ENCODE peak calls at places on chromosome 9, in five cellular contexts. E, N, I, B and C are unnamed samples.

GRCh38 chr9:655875-656274 is 185.6 kb upstream of the DMRT1 start:
- DNase-seq in N (no peak), E (no peak), B (no peak), I (no peak), C (no peak)

GRCh38 chr9:78280982-78281668 is 15.8 kb upstream of the PSAT1 start:
- DNase-seq in N (peak; percentile 75), I (no peak), E (no peak), B (peak; percentile 17), C (no peak)

GRCh38 chr9:36987891-36988290 is 46.2 kb downstream of the PAX5 start:
- DNase-seq in I (no peak), B (no peak), N (peak; percentile 21), E (no peak), C (no peak)

GRCh38 chr9:124290053-124290581 is 32.4 kb downstream of the NEK6 start:
- DNase-seq in B (no peak), N (no peak), I (no peak), E (no peak), C (no peak)

GRCh38 chr9:133071484-133072150 is 9.8 kb downstream of the CEL start:
- DNase-seq in I (no peak), B (peak; percentile 12), E (no peak), N (no peak), C (no peak)

GRCh38 chr9:130138791-130139190 is 33.4 kb upstream of the NCS1 start:
- DNase-seq in B (no peak), N (peak; percentile 97), E (no peak), I (no peak), C (peak; percentile 43)

GRCh38 chr9:107226431-107226830 is 56.6 kb upstream of the RAD23B start:
- DNase-seq in N (no peak), E (no peak), I (no peak), B (no peak), C (peak; percentile 26)

GRCh38 chr9:138022756-138023393 is 145.3 kb downstream of the CACNA1B start:
- DNase-seq in E (no peak), B (no peak), N (no peak), I (no peak), C (no peak)

GRCh38 chr9:130471411-130472183 is 26.8 kb downstream of the ASS1 start:
- DNase-seq in E (no peak), B (no peak), I (no peak), N (no peak), C (no peak)

GRCh38 chr9:34741628-34742027 is 31.7 kb upstream of the CCL21 start:
- DNase-seq in B (no peak), I (no peak), N (no peak), E (no peak), C (no peak)

GRCh38 chr9:33065157-33066076 is 11.1 kb downstream of the SMU1 start:
- DNase-seq in I (peak; percentile 60), N (no peak), B (no peak), E (no peak), C (no peak)

GRCh38 chr9:34611251-34611810 is 566 bp downstream of the RPP25L start:
- DNase-seq in I (no peak), B (no peak), E (no peak), N (no peak), C (no peak)

GRCh38 chr9:73741316-73741715 is 589.7 kb downstream of the ANXA1 start:
- DNase-seq in E (no peak), B (peak; percentile 32), N (no peak), I (no peak), C (no peak)

GRCh38 chr9:137630126-137630525 is 11.3 kb downstream of the EHMT1 start:
- DNase-seq in I (no peak), N (peak; percentile 28), E (no peak), B (no peak), C (no peak)

GRCh38 chr9:117414906-117415583 is at the start of gene ASTN2:
- DNase-seq in N (no peak), E (no peak), B (peak; percentile 91), I (no peak), C (no peak)

GRCh38 chr9:137317021-137317978 is 15.2 kb upstream of the NRARP start:
- DNase-seq in B (peak; percentile 39), E (no peak), I (no peak), N (no peak), C (peak; percentile 8)

GRCh38 chr9:136543280-136543679 is 2.6 kb downstream of the NOTCH1 start:
- DNase-seq in I (no peak), N (no peak), B (no peak), E (no peak), C (no peak)

GRCh38 chr9:134267305-134268265 is 58.7 kb upstream of the RXRA start:
- DNase-seq in E (no peak), I (no peak), B (no peak), N (no peak), C (no peak)

GRCh38 chr9:122256206-122256605 is 8.4 kb downstream of the RBM18 start:
- DNase-seq in N (no peak), I (no peak), B (no peak), E (no peak), C (no peak)

GRCh38 chr9:35605336-35606137 is 475 bp downstream of the TESK1 start:
- DNase-seq in I (no peak), E (peak; percentile 69), B (peak; percentile 88), N (no peak), C (peak; percentile 60)

GRCh38 chr9:97689401-97689800 is 7.7 kb downstream of the XPA start:
- DNase-seq in N (peak; percentile 17), E (no peak), I (no peak), B (no peak), C (no peak)

GRCh38 chr9:82645591-82645990 is 417.4 kb downstream of the RASEF start:
- DNase-seq in B (no peak), I (no peak), E (no peak), N (no peak), C (no peak)

GRCh38 chr9:76932778-76933177 is 26.9 kb upstream of the PRUNE2 start:
- DNase-seq in B (no peak), E (no peak), N (peak; percentile 18), I (no peak), C (no peak)

DNA sequence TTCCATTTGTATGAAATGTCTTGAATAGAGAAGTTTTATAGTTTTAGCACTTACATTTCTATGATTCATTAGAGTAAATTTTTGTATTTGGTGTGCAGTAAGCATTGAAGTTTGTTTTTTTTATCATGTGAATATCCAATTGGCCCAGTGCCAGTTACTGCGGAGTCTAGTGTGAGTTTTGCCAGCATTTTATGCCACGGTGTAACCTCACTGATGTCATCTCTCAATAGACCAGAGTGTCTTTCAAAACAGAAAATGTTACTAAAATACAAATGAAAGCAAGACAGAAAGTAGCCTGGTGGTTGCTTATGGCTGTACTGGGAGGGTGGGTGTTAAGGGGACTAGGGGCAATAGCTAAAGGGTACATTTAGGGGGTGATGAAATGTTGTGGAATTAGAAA is 62.8 kb downstream of the IPPK start:
- DNase-seq in E (no peak), N (peak; percentile 57), I (no peak), B (no peak), C (no peak)
- TF ChIP-seq RCOR1 in E (no peak), N (no peak), I (no peak), B (no peak), C (no peak)

GRCh38 chr9:120715331-120715924 is 1.2 kb upstream of the MEGF9 start:
- DNase-seq in I (no peak), B (peak; percentile 53), E (peak; percentile 30), N (peak; percentile 77), C (no peak)
- H3K4me3 ChIP-seq in I (peak overlapping the region; percentile 80), B (peak overlapping the region; percentile 78), E (peak overlapping the region; percentile 86), N (no peak overlapping the region), C (no peak overlapping the region)

GRCh38 chr9:127825319-127826051 is 22.8 kb downstream of the FPGS start:
- DNase-seq in B (peak; percentile 80), N (no peak), E (peak; percentile 50), I (no peak), C (peak; percentile 86)
- TF ChIP-seq RCOR1 in B (no peak), N (no peak), E (no peak), I (no peak), C (no peak)

GRCh38 chr9:120935383-120935857 is 8.8 kb upstream of the TRAF1 start:
- DNase-seq in B (peak; percentile 89), E (peak; percentile 71), N (peak; percentile 91), I (no peak), C (peak; percentile 82)
- H3K4me3 ChIP-seq in B (peak overlapping the region; percentile 53), E (no peak overlapping the region), N (no peak overlapping the region), I (peak overlapping the region; percentile 19), C (no peak overlapping the region)